ENCODE peak calls at places on chromosomes 7 and 10, in nine cellular contexts. H is GM06990; S is lower leg skin; A is ovary; D is activated CD8-positive, alpha-beta T cell treated with anti-CD3 and anti-CD28 coated beads for 36 hours; T is AG09309; L is AG10803; U is fibroblast of mammary gland; W is WERI-Rb-1. V is an unnamed sample.

GRCh38 chr10:37856881-37857286 is 526 bp downstream of the ZNF248 start:
- DNase-seq in W (peak; percentile 18), H (no peak), T (no peak), U (peak; percentile 13), A (no peak), S (peak; percentile 84), D (peak; percentile 44), L (peak; percentile 5), V (peak; percentile 22)

GRCh38 chr10:19819419-19820033 is 3.3 kb downstream of the PLXDC2 start:
- DNase-seq in D (peak; percentile 14), L (peak; percentile 44), U (peak; percentile 68), A (no peak), S (no peak), T (no peak), W (no peak), H (no peak), V (peak; percentile 66)

GRCh38 chr7:33905389-33906032 is at the start of gene BMPER:
- DNase-seq in H (no peak), S (no peak), W (peak; percentile 72), D (peak; percentile 36), A (peak; percentile 63), L (peak; percentile 54), T (no peak), U (peak; percentile 26), V (no peak)

GRCh38 chr10:3542185-3542611 is 242.8 kb downstream of the KLF6 start:
- DNase-seq in D (no peak), W (no peak), T (peak; percentile 76), S (no peak), H (no peak), L (peak; percentile 89), U (peak; percentile 96), A (no peak), V (peak; percentile 96)

GRCh38 chr10:110212119-110213006 is 5.0 kb downstream of the MXI1 start:
- DNase-seq in U (no peak), T (no peak), D (peak; percentile 57), S (no peak), L (no peak), H (no peak), A (no peak), W (peak; percentile 37), V (no peak)

GRCh38 chr10:34811968-34812514 is 3.1 kb downstream of the PARD3 start:
- DNase-seq in W (no peak), T (no peak), S (no peak), D (no peak), U (peak; percentile 49), A (no peak), H (no peak), L (peak; percentile 79), V (peak; percentile 31)

GRCh38 chr10:88116491-88116890 is 253.1 kb downstream of the PTEN start:
- DNase-seq in W (no peak), D (no peak), A (no peak), S (no peak), L (peak; percentile 73), T (no peak), H (no peak), U (peak; percentile 71), V (no peak)

GRCh38 chr10:92880233-92880861 is 32.0 kb downstream of the EXOC6 start:
- DNase-seq in H (no peak), W (no peak), S (no peak), A (no peak), L (peak; percentile 45), U (peak; percentile 60), D (peak; percentile 5), T (peak; percentile 13), V (peak; percentile 82)

GRCh38 chr7:71131256-71131752 is 640 bp upstream of the GALNT17 start:
- DNase-seq in D (peak; percentile 6), S (no peak), H (peak; percentile 11), U (no peak), T (no peak), L (no peak), W (peak; percentile 46), A (peak; percentile 82), V (no peak)

GRCh38 chr7:36999851-37000480 is 275.7 kb upstream of the AOAH start:
- DNase-seq in D (no peak), W (no peak), U (peak; percentile 38), T (no peak), A (no peak), S (no peak), L (peak; percentile 16), H (no peak), V (peak; percentile 25)

GRCh38 chr7:122743211-122743610 is 40.5 kb upstream of the RNF148 start:
- DNase-seq in H (no peak), D (no peak), S (no peak), A (no peak), T (no peak), U (no peak), L (no peak), W (peak; percentile 39), V (no peak)

GRCh38 chr7:151795168-151795754 is 81.7 kb downstream of the PRKAG2 start:
- DNase-seq in W (no peak), S (no peak), D (peak; percentile 97), L (no peak), U (no peak), H (peak; percentile 19), A (no peak), T (no peak), V (no peak)

GRCh38 chr7:27187158-27187701 is 2.2 kb upstream of the HOXA11 start:
- DNase-seq in H (no peak), D (no peak), U (no peak), L (no peak), T (no peak), W (no peak), S (no peak), A (no peak), V (no peak)

GRCh38 chr7:38775503-38775902 is 133.5 kb downstream of the VPS41 start:
- DNase-seq in H (no peak), T (no peak), A (no peak), U (no peak), D (no peak), S (no peak), W (no peak), L (no peak), V (no peak)

GRCh38 chr10:94224656-94225055 is 138.1 kb downstream of the NOC3L start:
- DNase-seq in W (no peak), A (no peak), D (no peak), T (no peak), S (no peak), H (no peak), U (peak; percentile 81), L (peak; percentile 32), V (peak; percentile 28)

GRCh38 chr7:65820287-65820950 is 52.5 kb upstream of the VKORC1L1 start:
- DNase-seq in A (no peak), U (peak; percentile 25), S (no peak), H (no peak), T (no peak), W (no peak), L (no peak), D (peak; percentile 22), V (no peak)

GRCh38 chr10:122112625-122113160 is 123.7 kb downstream of the TACC2 start:
- DNase-seq in A (peak; percentile 87), T (peak; percentile 87), W (peak; percentile 80), U (peak; percentile 95), L (peak; percentile 94), S (peak; percentile 95), D (no peak), H (no peak), V (peak; percentile 95)

GRCh38 chr10:110056822-110057221 is 49.0 kb downstream of the ADD3 start:
- DNase-seq in A (no peak), S (no peak), D (no peak), L (peak; percentile 85), W (no peak), U (peak; percentile 29), H (no peak), T (peak; percentile 39), V (peak; percentile 72)

GRCh38 chr10:21732067-21732772 is 198.2 kb downstream of the MLLT10 start:
- DNase-seq in W (peak; percentile 63), U (peak; percentile 81), H (no peak), S (peak; percentile 87), T (peak; percentile 42), A (peak; percentile 80), L (peak; percentile 78), D (peak; percentile 57), V (peak; percentile 74)

GRCh38 chr7:121544726-121545125 is 148.6 kb upstream of the FAM3C start:
- DNase-seq in L (peak; percentile 92), A (no peak), D (peak; percentile 26), S (no peak), H (peak; percentile 47), W (no peak), T (peak; percentile 84), U (peak; percentile 98), V (peak; percentile 96)

GRCh38 chr7:139860090-139860773 is 31.2 kb downstream of the TBXAS1 start:
- DNase-seq in A (no peak), D (no peak), L (no peak), W (no peak), H (peak; percentile 35), U (no peak), S (peak; percentile 84), T (no peak), V (no peak)

GRCh38 chr10:73877533-73878160 is 3.3 kb upstream of the CAMK2G start:
- DNase-seq in U (no peak), W (no peak), A (no peak), D (no peak), L (no peak), H (no peak), S (no peak), T (no peak), V (no peak)

GRCh38 chr10:11135709-11136108 is 118.0 kb downstream of the CELF2 start:
- DNase-seq in W (no peak), A (no peak), U (peak; percentile 7), H (no peak), L (no peak), D (no peak), T (no peak), S (no peak), V (no peak)
- TF ChIP-seq CTCF in W (no peak), A (no peak), U (no peak), H (no peak), L (no peak), D (no peak), T (no peak), S (no peak), V (no peak)

DNA sequence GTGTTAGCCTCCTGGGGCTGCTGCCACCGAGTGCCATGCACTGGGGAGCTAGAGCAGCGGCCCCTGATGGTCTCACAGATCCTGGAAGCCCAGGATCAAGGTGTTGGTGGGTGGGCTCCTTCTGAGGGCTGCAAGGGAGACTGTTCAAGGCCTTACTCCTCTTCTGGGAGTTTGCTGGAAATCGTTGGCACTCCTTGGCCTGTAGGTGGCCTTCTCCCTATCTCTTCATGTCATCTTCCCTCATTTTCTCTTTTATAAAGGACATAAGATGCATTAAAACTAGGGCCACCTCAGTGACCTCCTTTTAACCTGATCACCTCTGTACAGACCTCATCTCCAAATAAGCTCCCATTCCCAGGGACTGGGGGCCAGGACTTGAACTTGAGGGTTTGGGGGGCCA is 27.0 kb upstream of the ZNF862 start:
- DNase-seq in U (peak; percentile 4), H (no peak), D (no peak), T (no peak), S (no peak), A (no peak), L (peak; percentile 6), W (no peak), V (no peak)
- TF ChIP-seq CTCF in U (peak; percentile 31), H (peak; percentile 21), D (peak; percentile 31), T (peak; percentile 49), S (no peak), A (no peak), L (peak; percentile 33), W (peak; percentile 74), V (peak; percentile 33)

GRCh38 chr7:128322040-128322643 is 21.6 kb downstream of the RBM28 start:
- DNase-seq in D (peak; percentile 41), L (peak; percentile 77), U (peak; percentile 60), W (peak; percentile 27), A (no peak), T (peak; percentile 24), S (no peak), H (no peak), V (peak; percentile 59)
- TF ChIP-seq CTCF in D (peak; percentile 12), L (peak; percentile 77), U (peak; percentile 59), W (peak; percentile 45), A (no peak), T (peak; percentile 58), S (no peak), H (peak; percentile 36), V (peak; percentile 59)

GRCh38 chr7:29884399-29885272 is 78.3 kb downstream of the WIPF3 start:
- DNase-seq in D (no peak), H (no peak), U (no peak), W (peak; percentile 57), A (no peak), S (no peak), L (no peak), T (no peak), V (no peak)
- TF ChIP-seq CTCF in D (no peak), H (no peak), U (no peak), W (peak; percentile 33), A (no peak), S (no peak), L (no peak), T (no peak), V (no peak)